ENCODE peak calls at places on chromosomes 7 and 10, in five cellular contexts. One of them, this sample, is unnamed.
A peak's percentile ranks its signal among the peaks of the same experiment; 100 is the strongest.

GRCh38 chr10:62046522-62047239 is 145.2 kb downstream of the ARID5B start:
- DNase-seq in ELR: peak; percentile 87
- DNase-seq in MCF 10A: no peak
- DNase-seq in KBM-7: peak; percentile 91
- DNase-seq in SJSA1: peak; percentile 59
- DNase-seq in this sample: no peak

GRCh38 chr7:100629117-100629711 is 12.1 kb downstream of the TFR2 start:
- DNase-seq in ELR: peak; percentile 50
- DNase-seq in MCF 10A: peak; percentile 37
- DNase-seq in KBM-7: peak; percentile 66
- DNase-seq in SJSA1: no peak
- DNase-seq in this sample: peak; percentile 66

GRCh38 chr7:66591801-66592596 is 36.7 kb upstream of the KCTD7 start:
- DNase-seq in KBM-7: peak; percentile 90
- DNase-seq in SJSA1: peak; percentile 90
- DNase-seq in MCF 10A: peak; percentile 94
- DNase-seq in ELR: peak; percentile 92
- DNase-seq in this sample: peak; percentile 89

GRCh38 chr7:25359471-25360059 is 131.3 kb upstream of the NPVF start:
- DNase-seq in MCF 10A: no peak
- DNase-seq in KBM-7: no peak
- DNase-seq in SJSA1: no peak
- DNase-seq in ELR: peak; percentile 2
- DNase-seq in this sample: no peak

GRCh38 chr7:82441916-82442478 is 1.6 kb downstream of the CACNA2D1 start:
- DNase-seq in ELR: peak; percentile 52
- DNase-seq in KBM-7: peak; percentile 10
- DNase-seq in MCF 10A: no peak
- DNase-seq in SJSA1: no peak
- DNase-seq in this sample: no peak

GRCh38 chr7:133481676-133482075 is 228.8 kb downstream of the EXOC4 start:
- DNase-seq in ELR: peak; percentile 64
- DNase-seq in KBM-7: no peak
- DNase-seq in MCF 10A: peak; percentile 82
- DNase-seq in SJSA1: no peak
- DNase-seq in this sample: no peak

GRCh38 chr7:99631311-99632109 is 14.8 kb downstream of the ZSCAN25 start:
- DNase-seq in ELR: peak; percentile 16
- DNase-seq in MCF 10A: peak; percentile 61
- DNase-seq in SJSA1: no peak
- DNase-seq in KBM-7: peak; percentile 18
- DNase-seq in this sample: peak; percentile 50

GRCh38 chr10:77391605-77392235 is 245.9 kb downstream of the KCNMA1 start:
- DNase-seq in KBM-7: peak; percentile 49
- DNase-seq in SJSA1: peak; percentile 95
- DNase-seq in MCF 10A: peak; percentile 82
- DNase-seq in ELR: peak; percentile 94
- DNase-seq in this sample: peak; percentile 53

GRCh38 chr10:110535958-110536891 is 31.3 kb upstream of the SMC3 start:
- DNase-seq in ELR: peak; percentile 94
- DNase-seq in SJSA1: peak; percentile 84
- DNase-seq in KBM-7: peak; percentile 81
- DNase-seq in MCF 10A: peak; percentile 44
- DNase-seq in this sample: peak; percentile 54

GRCh38 chr7:69169356-69169755 is 428.9 kb upstream of the AUTS2 start:
- DNase-seq in MCF 10A: no peak
- DNase-seq in ELR: no peak
- DNase-seq in KBM-7: no peak
- DNase-seq in SJSA1: no peak
- DNase-seq in this sample: no peak

GRCh38 chr10:61285749-61286148 is 167.4 kb downstream of the TMEM26 start:
- DNase-seq in MCF 10A: no peak
- DNase-seq in ELR: no peak
- DNase-seq in KBM-7: no peak
- DNase-seq in SJSA1: no peak
- DNase-seq in this sample: no peak

GRCh38 chr7:45888185-45888992 is at the start of gene IGFBP1:
- DNase-seq in ELR: peak; percentile 17
- DNase-seq in SJSA1: no peak
- DNase-seq in KBM-7: no peak
- DNase-seq in MCF 10A: no peak
- DNase-seq in this sample: peak; percentile 69

GRCh38 chr7:46432666-46433065 is 511.6 kb upstream of the IGFBP3 start:
- DNase-seq in ELR: peak; percentile 87
- DNase-seq in KBM-7: no peak
- DNase-seq in SJSA1: no peak
- DNase-seq in MCF 10A: peak; percentile 77
- DNase-seq in this sample: peak; percentile 46

GRCh38 chr7:130878785-130879184 is 144.8 kb upstream of the KLF14 start:
- DNase-seq in ELR: peak; percentile 41
- DNase-seq in KBM-7: no peak
- DNase-seq in SJSA1: no peak
- DNase-seq in MCF 10A: no peak
- DNase-seq in this sample: no peak

GRCh38 chr7:74542558-74543117 is 88.9 kb downstream of the GTF2IRD1 start:
- DNase-seq in KBM-7: peak; percentile 11
- DNase-seq in SJSA1: no peak
- DNase-seq in MCF 10A: peak; percentile 79
- DNase-seq in ELR: no peak
- DNase-seq in this sample: peak; percentile 17

GRCh38 chr10:7107287-7107686 is 303.5 kb downstream of the SFMBT2 start:
- DNase-seq in ELR: no peak
- DNase-seq in SJSA1: no peak
- DNase-seq in MCF 10A: no peak
- DNase-seq in KBM-7: no peak
- DNase-seq in this sample: no peak

GRCh38 chr7:157302314-157302711 is 34.5 kb upstream of the DNAJB6 start:
- DNase-seq in KBM-7: peak; percentile 94
- DNase-seq in SJSA1: peak; percentile 93
- DNase-seq in MCF 10A: peak; percentile 70
- DNase-seq in ELR: peak; percentile 93
- DNase-seq in this sample: peak; percentile 91

GRCh38 chr10:70592186-70592735 is 10.3 kb downstream of the PRF1 start:
- DNase-seq in MCF 10A: no peak
- DNase-seq in SJSA1: no peak
- DNase-seq in KBM-7: peak; percentile 42
- DNase-seq in ELR: no peak
- DNase-seq in this sample: no peak

GRCh38 chr7:122310119-122311021 is 5.8 kb upstream of the FEZF1 start:
- DNase-seq in ELR: no peak
- DNase-seq in KBM-7: peak; percentile 14
- DNase-seq in SJSA1: no peak
- DNase-seq in MCF 10A: no peak
- DNase-seq in this sample: no peak

GRCh38 chr10:12187321-12187905 is 8.3 kb downstream of the NUDT5 start:
- DNase-seq in ELR: no peak
- DNase-seq in KBM-7: no peak
- DNase-seq in SJSA1: no peak
- DNase-seq in MCF 10A: no peak
- DNase-seq in this sample: no peak

GRCh38 chr7:28921822-28922221 is 36.3 kb downstream of the TRIL start:
- DNase-seq in KBM-7: peak; percentile 63
- DNase-seq in SJSA1: no peak
- DNase-seq in MCF 10A: peak; percentile 74
- DNase-seq in ELR: peak; percentile 73
- DNase-seq in this sample: peak; percentile 29